ENCODE peak calls at places on chromosomes 11 and 22, in ten cellular contexts. H is left ventricle myocardium inferior, D is neuronal stem cell, L is lower lobe of right lung, T is aorta, J is GM23338, B is IMR-90, S is left lung, M is body of pancreas, G is adrenal gland. P is an unnamed sample.

GRCh38 chr11:84634309-84634708 is 992.8 kb downstream of the DLG2 start:
- DNase-seq in H (no peak), D (no peak), L (no peak), T (no peak), J (no peak), B (no peak), S (no peak), M (peak; percentile 21), G (no peak), P (no peak)

GRCh38 chr11:71240865-71241691 is 11.3 kb downstream of the SHANK2 start:
- DNase-seq in H (no peak), D (no peak), L (peak; percentile 76), T (no peak), J (peak; percentile 65), B (peak; percentile 94), S (no peak), M (peak; percentile 59), G (no peak), P (peak; percentile 68)

GRCh38 chr11:132718711-132719641 is 813.3 kb downstream of the OPCML start:
- DNase-seq in H (no peak), D (no peak), L (no peak), T (no peak), J (no peak), B (peak; percentile 8), S (no peak), M (no peak), G (no peak), P (no peak)

GRCh38 chr11:110367571-110367970 is 62.2 kb upstream of the FDX1 start:
- DNase-seq in H (no peak), D (no peak), L (no peak), T (no peak), J (no peak), B (no peak), S (no peak), M (no peak), G (no peak), P (no peak)

GRCh38 chr11:45676522-45677095 is 11.2 kb upstream of the CHST1 start:
- DNase-seq in H (no peak), D (no peak), L (no peak), T (no peak), J (no peak), B (no peak), S (no peak), M (no peak), G (no peak), P (no peak)

GRCh38 chr22:44329179-44329796 is 16.5 kb upstream of the SHISAL1 start:
- DNase-seq in H (no peak), D (no peak), L (no peak), T (no peak), J (no peak), B (peak; percentile 27), S (no peak), M (no peak), G (no peak), P (no peak)

GRCh38 chr11:134282121-134283045 is 6.2 kb downstream of the GLB1L3 start:
- DNase-seq in H (peak; percentile 41), D (no peak), L (no peak), T (peak; percentile 67), J (no peak), B (no peak), S (no peak), M (no peak), G (no peak), P (no peak)

GRCh38 chr11:113505541-113506375 is 30.6 kb upstream of the DRD2 start:
- DNase-seq in H (no peak), D (no peak), L (no peak), T (no peak), J (no peak), B (peak; percentile 36), S (no peak), M (no peak), G (peak; percentile 43), P (no peak)

GRCh38 chr11:64876835-64877341 is 1.5 kb downstream of the EHD1 start:
- DNase-seq in H (no peak), D (no peak), L (peak; percentile 83), T (no peak), J (no peak), B (peak; percentile 46), S (peak; percentile 82), M (peak; percentile 67), G (peak; percentile 75), P (peak; percentile 49)
- H3K27ac ChIP-seq in H (peak overlapping the region; percentile 94), D (no peak overlapping the region), L (peak overlapping the region; percentile 91), T (peak overlapping the region; percentile 1), J (no peak overlapping the region), B (peak overlapping the region; percentile 84), S (peak overlapping the region; percentile 96), M (peak overlapping the region; percentile 74), G (peak overlapping the region; percentile 26), P (peak overlapping the region; percentile 97)

GRCh38 chr11:64923151-64923661 is 1.3 kb upstream of the PPP2R5B start:
- DNase-seq in H (no peak), D (no peak), L (no peak), T (peak; percentile 50), J (no peak), B (no peak), S (peak; percentile 77), M (no peak), G (no peak), P (no peak)
- H3K4me1 ChIP-seq in H (peaks cover 58% of the 10 kb centered on the region), D (peaks cover 5% of the 10 kb centered on the region), L (peaks cover 31% of the 10 kb centered on the region), T (no peaks in the 10 kb centered on the region), J (peaks cover 7% of the 10 kb centered on the region), B (peaks cover 9% of the 10 kb centered on the region), S (peaks cover 32% of the 10 kb centered on the region), M (peaks cover 26% of the 10 kb centered on the region), G (peaks cover 23% of the 10 kb centered on the region), P (peaks cover 25% of the 10 kb centered on the region)

GRCh38 chr11:67288198-67288451 is 978 bp upstream of the ANKRD13D start:
- DNase-seq in H (no peak), D (no peak), L (no peak), T (no peak), J (no peak), B (no peak), S (no peak), M (no peak), G (no peak), P (no peak)

GRCh38 chr11:67289651-67290479 is 762 bp downstream of the ANKRD13D start:
- DNase-seq in H (peak; percentile 35), D (no peak), L (peak; percentile 54), T (peak; percentile 71), J (peak; percentile 43), B (no peak), S (peak; percentile 90), M (no peak), G (no peak), P (peak; percentile 40)

GRCh38 chr11:67289226-67289650 is at the start of gene ANKRD13D:
- DNase-seq in H (no peak), D (no peak), L (peak; percentile 74), T (no peak), J (no peak), B (no peak), S (no peak), M (no peak), G (no peak), P (no peak)

GRCh38 chr11:67287355-67288197 is 1.5 kb upstream of the ANKRD13D start:
- DNase-seq in H (peak; percentile 13), D (no peak), L (peak; percentile 26), T (peak; percentile 43), J (no peak), B (no peak), S (no peak), M (no peak), G (no peak), P (peak; percentile 7)

DNA sequence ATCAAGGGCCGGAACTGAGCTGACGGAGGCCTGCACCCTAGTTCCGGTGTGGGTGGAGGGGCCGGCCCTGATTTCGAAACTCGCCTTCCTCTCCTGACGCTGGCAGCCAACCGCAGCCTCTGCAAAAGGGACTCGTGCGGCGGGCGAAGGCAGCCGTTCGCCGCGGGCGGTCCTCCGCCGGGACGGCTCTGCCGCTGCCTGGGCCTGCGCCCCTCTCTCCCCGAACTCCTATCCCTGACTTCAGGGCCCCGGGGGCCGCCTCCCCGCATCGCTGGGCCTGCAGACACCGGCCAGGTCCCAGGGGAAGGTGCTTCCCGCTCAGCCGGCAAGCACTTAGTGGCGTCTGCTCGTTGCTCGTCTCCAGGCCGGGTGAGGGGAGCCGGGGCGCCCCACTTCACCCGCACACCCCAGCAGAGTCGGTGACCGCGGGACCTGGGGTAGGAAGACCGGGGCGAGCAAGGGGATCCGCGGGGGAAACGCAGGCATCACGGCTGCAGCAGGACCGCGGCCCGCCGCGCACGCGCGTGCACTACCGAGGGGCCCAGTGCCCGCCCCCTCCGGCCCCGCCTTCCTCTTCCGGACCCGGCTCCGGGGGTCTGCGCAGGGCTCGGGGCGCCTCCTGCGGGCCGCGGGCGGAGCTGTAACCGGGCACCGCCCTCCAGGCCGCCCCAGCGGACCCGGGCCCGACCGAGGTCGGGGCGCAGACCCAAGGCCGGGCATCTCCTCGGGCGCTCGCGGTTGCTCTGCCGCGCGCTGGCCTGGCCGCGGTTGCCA is 464 bp upstream of the ANKRD13D start:
- DNase-seq in H (peak; percentile 90), D (peak; percentile 87), L (peak; percentile 96), T (peak; percentile 96), J (peak; percentile 91), B (peak; percentile 88), S (peak; percentile 97), M (peak; percentile 83), G (peak; percentile 89), P (peak; percentile 88)
- H3K36me3 ChIP-seq in H (peaks cover 58% of the 10 kb centered on the region), D (peaks cover 40% of the 10 kb centered on the region), L (peaks cover 71% of the 10 kb centered on the region), T (peaks cover 9% of the 10 kb centered on the region), J (peaks cover 4% of the 10 kb centered on the region), B (peaks cover 46% of the 10 kb centered on the region), S (peaks cover 70% of the 10 kb centered on the region), M (no peaks in the 10 kb centered on the region), G (peaks cover 66% of the 10 kb centered on the region), P (peaks cover 53% of the 10 kb centered on the region)

GRCh38 chr11:65634440-65634839 is 3.5 kb upstream of the SIPA1 start:
- DNase-seq in H (no peak), D (no peak), L (no peak), T (no peak), J (no peak), B (no peak), S (no peak), M (no peak), G (no peak), P (no peak)

GRCh38 chr11:65637794-65638317 is at the start of gene SIPA1:
- DNase-seq in H (peak; percentile 79), D (peak; percentile 90), L (peak; percentile 77), T (peak; percentile 87), J (peak; percentile 96), B (peak; percentile 93), S (peak; percentile 96), M (peak; percentile 82), G (peak; percentile 90), P (peak; percentile 73)

GRCh38 chr11:65634905-65635731 is 2.8 kb upstream of the SIPA1 start:
- DNase-seq in H (no peak), D (no peak), L (no peak), T (no peak), J (no peak), B (no peak), S (no peak), M (no peak), G (no peak), P (no peak)

GRCh38 chr11:65636108-65636809 is 1.6 kb upstream of the SIPA1 start:
- DNase-seq in H (no peak), D (no peak), L (no peak), T (no peak), J (no peak), B (no peak), S (peak; percentile 73), M (no peak), G (no peak), P (no peak)

GRCh38 chr11:65636810-65637557 is 917 bp upstream of the SIPA1 start:
- DNase-seq in H (no peak), D (no peak), L (no peak), T (no peak), J (no peak), B (no peak), S (no peak), M (no peak), G (no peak), P (no peak)
- H3K27ac ChIP-seq in H (peak overlapping the region; percentile 95), D (peak overlapping the region; percentile 73), L (peak overlapping the region; percentile 93), T (no peak overlapping the region), J (peak overlapping the region; percentile 52), B (no peak overlapping the region), S (peak overlapping the region; percentile 92), M (peak overlapping the region; percentile 59), G (no peak overlapping the region), P (peak overlapping the region; percentile 65)